ENCODE peak calls at places on chromosome 7, in six cellular contexts. J is left ventricle myocardium inferior, D is transverse colon, R is OCI-LY7, A is body of pancreas, C is psoas muscle. K is an unnamed sample.

GRCh38 chr7:129343099-129343700 is 91.0 kb upstream of the STRIP2 start:
- DNase-seq in J (no peak), D (no peak), R (peak; percentile 42), A (no peak), C (no peak), K (no peak)

GRCh38 chr7:30751696-30752273 is at the start of gene INMT:
- DNase-seq in J (peak; percentile 46), D (no peak), R (no peak), A (no peak), C (no peak), K (no peak)

GRCh38 chr7:74441801-74442200 is 11.9 kb upstream of the GTF2IRD1 start:
- DNase-seq in J (no peak), D (no peak), R (no peak), A (no peak), C (no peak), K (no peak)

GRCh38 chr7:139231513-139232376 is 708 bp downstream of the UBN2 start:
- DNase-seq in J (peak; percentile 17), D (peak; percentile 24), R (peak; percentile 55), A (peak; percentile 22), C (peak; percentile 65), K (no peak)

GRCh38 chr7:129948338-129948737 is 4.4 kb downstream of the UBE2H start:
- DNase-seq in J (no peak), D (no peak), R (no peak), A (no peak), C (no peak), K (no peak)

GRCh38 chr7:68542831-68543230 is 1055.4 kb upstream of the AUTS2 start:
- DNase-seq in J (no peak), D (no peak), R (no peak), A (no peak), C (no peak), K (no peak)

GRCh38 chr7:31690892-31691291 is 3.9 kb downstream of the PPP1R17 start:
- DNase-seq in J (no peak), D (no peak), R (no peak), A (no peak), C (no peak), K (no peak)

GRCh38 chr7:124032369-124033092 is at the start of gene TMEM229A:
- DNase-seq in J (peak; percentile 15), D (peak; percentile 42), R (no peak), A (peak; percentile 37), C (peak; percentile 57), K (no peak)

GRCh38 chr7:132966731-132967130 is 115.2 kb downstream of the CHCHD3 start:
- DNase-seq in J (no peak), D (no peak), R (no peak), A (no peak), C (no peak), K (no peak)

GRCh38 chr7:94588090-94588489 is 67.8 kb downstream of the SGCE start:
- DNase-seq in J (no peak), D (no peak), R (no peak), A (no peak), C (no peak), K (no peak)

GRCh38 chr7:121001932-121002754 is 13.6 kb downstream of the CPED1 start:
- DNase-seq in J (no peak), D (no peak), R (no peak), A (no peak), C (no peak), K (no peak)
- H3K27ac ChIP-seq in J (peak overlapping the region; percentile 58), D (peak overlapping the region; percentile 55), R (no peak overlapping the region), A (no peak overlapping the region), C (peak overlapping the region; percentile 72), K (no peak overlapping the region)

GRCh38 chr7:26686448-26686981 is 177.9 kb downstream of the SKAP2 start:
- DNase-seq in J (no peak), D (no peak), R (peak; percentile 45), A (no peak), C (peak; percentile 48), K (no peak)
- H3K27ac ChIP-seq in J (no peak overlapping the region), D (peak overlapping the region; percentile 43), R (no peak overlapping the region), A (no peak overlapping the region), C (no peak overlapping the region), K (no peak overlapping the region)

DNA sequence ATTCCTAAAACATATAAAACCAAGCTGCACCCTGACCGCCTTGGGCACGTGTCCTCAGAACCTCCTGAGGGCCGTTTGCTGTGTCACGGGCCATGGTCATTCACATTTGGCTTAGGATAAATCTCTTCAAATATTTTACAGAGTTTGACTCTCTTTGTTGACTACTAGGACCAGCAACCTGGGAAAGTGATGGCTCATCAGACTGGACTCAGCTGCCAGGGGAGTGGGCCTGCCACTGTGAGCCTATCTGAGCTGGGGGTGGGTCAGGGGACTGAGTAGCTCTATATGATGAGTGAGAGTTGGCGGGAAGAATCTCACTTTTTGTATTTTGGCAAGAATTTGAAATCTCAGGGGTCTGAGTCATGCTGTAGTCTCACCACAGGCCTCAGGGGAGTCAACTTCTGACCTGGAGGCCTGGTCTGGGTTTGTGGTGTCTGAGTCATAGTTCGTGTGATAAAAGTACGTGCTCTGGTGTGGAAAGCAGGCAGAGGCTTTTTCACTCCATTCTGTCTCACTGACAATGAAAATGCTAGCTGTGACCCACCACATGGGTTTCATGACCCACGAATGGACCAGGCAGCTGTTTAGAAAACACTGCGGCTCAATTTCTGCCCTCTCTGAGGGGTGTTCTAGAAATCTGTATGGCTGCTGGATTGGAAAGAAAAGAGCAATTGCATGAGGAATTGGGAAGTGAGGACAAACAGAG is 4.2 kb upstream of the UPP1 start:
- DNase-seq in J (peak; percentile 54), D (peak; percentile 64), R (no peak), A (peak; percentile 75), C (peak; percentile 68), K (peak; percentile 85)
- H3K27ac ChIP-seq in J (peak overlapping the region; percentile 53), D (peak overlapping the region; percentile 70), R (no peak overlapping the region), A (peak overlapping the region; percentile 36), C (peak overlapping the region; percentile 38), K (peak overlapping the region; percentile 100)

GRCh38 chr7:151721694-151722093 is 155.2 kb downstream of the PRKAG2 start:
- DNase-seq in J (no peak), D (no peak), R (no peak), A (no peak), C (no peak), K (no peak)
- H3K27ac ChIP-seq in J (peak overlapping the region; percentile 89), D (no peak overlapping the region), R (no peak overlapping the region), A (no peak overlapping the region), C (no peak overlapping the region), K (no peak overlapping the region)

DNA sequence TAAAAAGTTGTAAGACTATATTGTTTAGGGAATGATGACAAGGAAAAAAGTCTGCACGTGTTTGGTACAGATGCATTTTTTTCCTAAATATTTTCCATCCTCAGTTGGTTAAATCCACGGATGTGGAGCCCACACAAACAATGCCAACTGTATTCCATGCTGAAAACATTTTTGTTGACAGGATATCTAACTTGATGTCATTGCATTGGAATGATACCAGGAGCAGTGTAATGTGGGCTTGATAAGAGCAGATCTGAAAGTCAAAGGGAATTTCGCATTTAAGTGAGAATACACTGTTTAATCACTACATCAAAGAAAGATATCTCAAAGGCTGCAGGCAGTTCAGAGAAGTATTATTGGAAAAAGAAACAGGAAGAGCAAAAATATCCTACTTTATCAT is 49.5 kb upstream of the TMEM140 start:
- DNase-seq in J (no peak), D (no peak), R (no peak), A (no peak), C (no peak), K (no peak)
- H3K27ac ChIP-seq in J (peak overlapping the region; percentile 22), D (no peak overlapping the region), R (no peak overlapping the region), A (no peak overlapping the region), C (no peak overlapping the region), K (no peak overlapping the region)

GRCh38 chr7:118648002-118648401 is 423.5 kb downstream of the ANKRD7 start:
- DNase-seq in J (no peak), D (no peak), R (no peak), A (no peak), C (no peak), K (no peak)

GRCh38 chr7:118642396-118642795 is 417.9 kb downstream of the ANKRD7 start:
- DNase-seq in J (no peak), D (no peak), R (no peak), A (no peak), C (no peak), K (no peak)
- H3K27ac ChIP-seq in J (no peak overlapping the region), D (no peak overlapping the region), R (no peak overlapping the region), A (no peak overlapping the region), C (no peak overlapping the region), K (no peak overlapping the region)

GRCh38 chr7:134835463-134835823 is 56.0 kb downstream of the CALD1 start:
- DNase-seq in J (no peak), D (no peak), R (no peak), A (no peak), C (no peak), K (no peak)
- H3K27ac ChIP-seq in J (peak overlapping the region; percentile 75), D (peak overlapping the region; percentile 84), R (no peak overlapping the region), A (no peak overlapping the region), C (no peak overlapping the region), K (no peak overlapping the region)

K was measured in epithelial cell of prostate.